ENCODE peak calls at places on chromosome 5, in five cellular contexts. W, M, Z, E and R are unnamed samples. For H3K36me3 and H3K4me1, the result is how much of the 10 kb centered on the place peaks cover.

GRCh38 chr5:38607930-38608545 is 51.6 kb upstream of the LIFR start:
- DNase-seq in W (no peak), M (no peak), Z (no peak), E (no peak), R (no peak)

GRCh38 chr5:169424956-169425318 is 124.0 kb upstream of the SLIT3 start:
- DNase-seq in W (no peak), M (no peak), Z (no peak), E (no peak), R (no peak)

GRCh38 chr5:92556747-92557146 is 1024.3 kb downstream of the NR2F1-AS1 start:
- DNase-seq in W (no peak), M (no peak), Z (no peak), E (no peak), R (no peak)

GRCh38 chr5:116035123-116035522 is 2.9 kb downstream of the ARL14EPL start:
- DNase-seq in W (peak), M (no peak), Z (peak), E (no peak), R (no peak)

GRCh38 chr5:163705983-163706771 is 200.8 kb downstream of the MAT2B start:
- DNase-seq in W (peak), M (peak), Z (no peak), E (no peak), R (no peak)

GRCh38 chr5:131209506-131210191 is 38.9 kb downstream of the LYRM7 start:
- DNase-seq in W (no peak), M (no peak), Z (no peak), E (no peak), R (no peak)

GRCh38 chr5:180982008-180982741 is 6.5 kb upstream of the BTNL3 start:
- DNase-seq in W (no peak), M (no peak), Z (no peak), E (no peak), R (no peak)

GRCh38 chr5:56003633-56004032 is 8.9 kb upstream of the IL6ST start:
- DNase-seq in W (no peak), M (no peak), Z (no peak), E (no peak), R (no peak)

GRCh38 chr5:120388016-120388781 is 75.9 kb upstream of the PRR16 start:
- DNase-seq in W (no peak), M (peak), Z (peak), E (no peak), R (no peak)

GRCh38 chr5:133478611-133479010 is 133.7 kb downstream of the FSTL4 start:
- DNase-seq in W (no peak), M (no peak), Z (no peak), E (no peak), R (no peak)

GRCh38 chr5:37640088-37640487 is 199.8 kb downstream of the GDNF start:
- DNase-seq in W (no peak), M (no peak), Z (no peak), E (no peak), R (no peak)

GRCh38 chr5:90685425-90686022 is 126.9 kb downstream of the ADGRV1 start:
- DNase-seq in W (no peak), M (no peak), Z (no peak), E (no peak), R (no peak)
- H3K36me3 ChIP-seq in W (under half), M (under half), Z (under half), E (under half), R (under half)

GRCh38 chr5:154478224-154478565 is at the start of gene HAND1:
- DNase-seq in W (peak), M (no peak), Z (no peak), E (peak), R (no peak)
- H3K4me3 ChIP-seq in W (no peak), M (peak), Z (no peak), E (peak), R (no peak)

GRCh38 chr5:75044406-75044805 is 8.0 kb downstream of the GCNT4 start:
- DNase-seq in W (peak), M (no peak), Z (no peak), E (no peak), R (no peak)
- H3K4me1 ChIP-seq in W (under half), M (under half), Z (under half), E (under half), R (under half)

DNA sequence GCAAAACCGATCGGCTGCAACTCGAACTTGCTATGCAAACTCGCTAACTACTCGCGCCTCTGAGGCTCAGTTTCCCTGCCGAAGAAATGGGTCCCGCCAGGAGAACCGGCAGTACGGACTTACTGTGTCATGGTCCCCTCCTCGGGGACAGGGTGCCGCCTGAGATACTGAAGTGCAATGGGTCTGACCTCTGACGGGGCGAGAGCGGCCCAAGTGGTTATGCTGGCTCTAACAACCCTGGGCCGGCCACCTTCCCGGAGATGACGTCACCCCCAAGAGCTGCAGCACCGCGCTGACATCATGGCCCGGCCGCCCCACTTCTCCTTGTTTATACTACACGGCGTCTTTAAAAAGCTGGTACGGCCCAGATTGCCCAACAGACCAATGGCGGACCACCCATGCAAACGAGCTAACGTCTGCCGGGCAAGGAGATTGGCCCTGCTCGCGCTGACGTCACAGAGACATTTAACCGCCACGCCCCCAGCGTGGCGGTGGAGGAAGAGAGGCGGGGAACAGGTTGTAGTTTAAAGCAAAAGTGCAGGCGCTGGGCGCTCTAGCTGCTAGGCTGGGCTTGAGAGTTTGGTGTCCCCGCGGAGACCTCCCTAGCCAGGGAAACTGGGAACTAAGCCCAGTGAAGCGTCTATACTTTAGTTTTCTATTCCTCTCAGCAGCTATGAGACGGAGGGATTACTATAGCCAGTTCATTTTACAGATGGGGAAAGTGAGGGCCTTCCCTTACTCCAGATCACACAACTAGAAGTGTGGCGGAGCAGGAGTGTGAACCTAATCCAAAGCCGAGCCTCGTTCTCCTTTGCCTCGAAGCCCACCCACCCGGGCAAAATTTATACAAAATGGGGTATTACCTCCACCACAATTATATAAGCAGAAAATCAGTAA is 654 bp upstream of the RNF44 start:
- DNase-seq in W (peak), M (peak), Z (peak), E (peak), R (peak)
- H3K36me3 ChIP-seq in W (under half), M (under half), Z (under half), E (under half), R (under half)

DNA sequence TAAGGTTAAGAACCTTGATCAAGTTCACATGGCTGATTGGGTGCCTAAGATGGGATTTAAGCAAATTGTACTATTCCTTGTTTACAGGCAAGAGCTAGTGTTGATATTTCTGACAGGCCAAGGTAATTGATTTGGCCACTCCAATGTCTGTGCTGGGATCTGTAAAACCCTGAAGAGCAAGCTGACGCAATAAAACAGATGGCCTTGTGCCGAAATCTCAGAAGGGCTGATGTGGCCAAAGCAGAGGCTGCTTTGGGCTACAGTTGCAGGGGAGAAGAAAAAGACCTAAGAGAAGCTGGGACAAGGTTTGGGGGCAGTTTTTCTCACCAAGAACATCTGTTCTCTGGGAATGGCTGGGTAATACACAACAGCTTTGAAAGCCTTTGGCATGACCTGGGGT is 463.2 kb upstream of the ZNF608 start:
- DNase-seq in W (peak), M (no peak), Z (no peak), E (no peak), R (peak)
- H3K4me3 ChIP-seq in W (no peak), M (no peak), Z (no peak), E (no peak), R (no peak)

GRCh38 chr5:67992919-67993318 is 222.6 kb upstream of the PIK3R1 start:
- DNase-seq in W (no peak), M (no peak), Z (peak), E (no peak), R (no peak)
- H3K4me1 ChIP-seq in W (under half), M (under half), Z (under half), E (under half), R (under half)